ENCODE peak calls at places on chromosomes 4 and X, in four cellular contexts. A, X, Q and S are unnamed samples.

GRCh38 chr4:683982-684571 is 4.9 kb downstream of the SLC49A3 start:
- DNase-seq in X (no peak), Q (no peak), A (peak; percentile 73), S (peak; percentile 89)

GRCh38 chr4:100168521-100168920 is 21.7 kb downstream of the DDIT4L start:
- DNase-seq in X (no peak), Q (no peak), A (no peak), S (no peak)

GRCh38 chrX:134396174-134396573 is 63.8 kb upstream of the HPRT1 start:
- DNase-seq in A (peak; percentile 9), Q (no peak), X (no peak), S (no peak)

GRCh38 chrX:45710081-45710801 is 509.6 kb upstream of the DIPK2B start:
- DNase-seq in Q (peak; percentile 0), A (peak; percentile 25), X (no peak), S (no peak)

GRCh38 chr4:72909461-72909860 is 160.1 kb downstream of the COX18 start:
- DNase-seq in A (no peak), X (no peak), Q (no peak), S (no peak)

GRCh38 chr4:85928775-85929585 is 430.9 kb downstream of the MAPK10 start:
- DNase-seq in Q (no peak), X (no peak), A (peak; percentile 68), S (no peak)

GRCh38 chr4:122700178-122700725 is 32.3 kb upstream of the BBS12 start:
- DNase-seq in Q (no peak), X (no peak), A (peak; percentile 6), S (no peak)

GRCh38 chr4:92864176-92864575 is 560.4 kb downstream of the GRID2 start:
- DNase-seq in X (no peak), A (no peak), Q (no peak), S (no peak)

GRCh38 chr4:90842960-90843359 is 715.8 kb downstream of the CCSER1 start:
- DNase-seq in Q (peak; percentile 5), X (no peak), A (peak; percentile 56), S (no peak)